ENCODE peak calls at places on chromosomes 2 and 18, in five cellular contexts. O is activated CD8-positive, alpha-beta T cell treated with anti-CD3 and anti-CD28 coated beads, Interleukin-2, amount 10 ng/mL, durations not matched to agents 7 days and 5 days; F is sciatic nerve; Q is effector memory CD8-positive, alpha-beta T cell; U is gastrocnemius medialis. B is an unnamed sample.

GRCh38 chr18:62332964-62333695 is 8.0 kb downstream of the TNFRSF11A start:
- ATAC-seq in O (no peak), F (no peak), Q (no peak), U (no peak), B (no peak)

GRCh38 chr2:112155331-112156151 is 17.4 kb downstream of the FBLN7 start:
- ATAC-seq in O (peak), F (no peak), Q (peak), U (no peak), B (peak)

GRCh38 chr2:107248932-107249331 is 363.0 kb upstream of the ST6GAL2 start:
- ATAC-seq in O (no peak), F (no peak), Q (no peak), U (no peak), B (no peak)

GRCh38 chr2:218880749-218881594 is at the start of gene WNT10A:
- ATAC-seq in O (peak), F (no peak), Q (no peak), U (no peak), B (no peak)

GRCh38 chr2:16508061-16508851 is 157.4 kb downstream of the CYRIA start:
- ATAC-seq in O (peak), F (peak), Q (no peak), U (no peak), B (peak)

GRCh38 chr2:99395589-99396130 is 58.5 kb downstream of the EIF5B start:
- ATAC-seq in O (no peak), F (no peak), Q (no peak), U (no peak), B (peak)

GRCh38 chr18:77055429-77056310 is 76.9 kb downstream of the MBP start:
- ATAC-seq in O (no peak), F (peak), Q (no peak), U (no peak), B (peak)

GRCh38 chr18:76246579-76246978 is 248.5 kb downstream of the ZNF516 start:
- ATAC-seq in O (no peak), F (no peak), Q (no peak), U (no peak), B (no peak)

GRCh38 chr18:9631814-9632496 is 17.6 kb upstream of the PPP4R1 start:
- ATAC-seq in O (no peak), F (no peak), Q (no peak), U (no peak), B (no peak)

GRCh38 chr2:205683991-205684390 is 1.7 kb downstream of the NRP2 start:
- ATAC-seq in O (no peak), F (no peak), Q (no peak), U (no peak), B (no peak)

GRCh38 chr18:22110482-22110924 is 58.9 kb upstream of the GATA6 start:
- ATAC-seq in O (no peak), F (no peak), Q (no peak), U (no peak), B (no peak)

GRCh38 chr2:76572981-76573380 is 862.3 kb upstream of the GCFC2 start:
- ATAC-seq in O (no peak), F (no peak), Q (no peak), U (no peak), B (no peak)

GRCh38 chr2:12604248-12604801 is 112.4 kb upstream of the TRIB2 start:
- ATAC-seq in O (no peak), F (no peak), Q (no peak), U (no peak), B (no peak)

GRCh38 chr2:11584530-11585056 is 50.7 kb downstream of the GREB1 start:
- ATAC-seq in O (no peak), F (no peak), Q (no peak), U (no peak), B (no peak)

GRCh38 chr18:75475228-75475627 is 47.7 kb upstream of the SMIM21 start:
- ATAC-seq in O (no peak), F (no peak), Q (no peak), U (no peak), B (no peak)

GRCh38 chr2:197121756-197122385 is 188.7 kb downstream of the ANKRD44 start:
- ATAC-seq in O (peak), F (no peak), Q (no peak), U (no peak), B (no peak)

GRCh38 chr2:233756429-233757081 is 3.5 kb upstream of the UGT1A1 start:
- ATAC-seq in O (no peak), F (no peak), Q (no peak), U (no peak), B (no peak)

GRCh38 chr2:173803344-173803893 is 161.8 kb downstream of the SP3 start:
- ATAC-seq in O (no peak), F (no peak), Q (no peak), U (no peak), B (no peak)

GRCh38 chr18:60322591-60322990 is 50.0 kb downstream of the MC4R start:
- ATAC-seq in O (no peak), F (no peak), Q (no peak), U (no peak), B (no peak)

GRCh38 chr2:11343344-11343625 is 1.2 kb downstream of the ROCK2 start:
- ATAC-seq in O (no peak), F (peak), Q (no peak), U (peak), B (no peak)

GRCh38 chr2:195477996-195478382 is 179.0 kb upstream of the SLC39A10 start:
- ATAC-seq in O (no peak), F (no peak), Q (no peak), U (no peak), B (no peak)

GRCh38 chr2:232365621-232366321 is 12.8 kb upstream of the ALPP start:
- ATAC-seq in O (peak), F (peak), Q (peak), U (no peak), B (peak)

GRCh38 chr2:25938345-25938744 is 44.0 kb downstream of the KIF3C start:
- ATAC-seq in O (no peak), F (no peak), Q (no peak), U (peak), B (no peak)

GRCh38 chr2:191946471-191947182 is 99.7 kb upstream of the CAVIN2 start:
- ATAC-seq in O (no peak), F (no peak), Q (no peak), U (no peak), B (no peak)

GRCh38 chr2:45168731-45169338 is 159.6 kb upstream of the SIX2 start:
- ATAC-seq in O (peak), F (peak), Q (no peak), U (peak), B (no peak)

GRCh38 chr2:179410552-179411356 is 146.1 kb upstream of the SESTD1 start:
- ATAC-seq in O (peak), F (peak), Q (no peak), U (peak), B (peak)

GRCh38 chr18:78699516-78699915 is 280.1 kb upstream of the SALL3 start:
- ATAC-seq in O (no peak), F (no peak), Q (no peak), U (no peak), B (no peak)

GRCh38 chr18:52313213-52313612 is 26.8 kb upstream of the DCC start:
- ATAC-seq in O (no peak), F (no peak), Q (no peak), U (no peak), B (no peak)

GRCh38 chr2:54585136-54585535 is 129.0 kb downstream of the SPTBN1 start:
- ATAC-seq in O (peak), F (no peak), Q (peak), U (no peak), B (peak)

GRCh38 chr2:135163306-135163705 is 111.2 kb downstream of the RAB3GAP1 start:
- ATAC-seq in O (no peak), F (no peak), Q (no peak), U (no peak), B (no peak)